ENCODE peak calls at places on chromosomes 12 and 14, in five cellular contexts. Q, H, U, S and O are unnamed samples.

GRCh38 chr14:81430284-81430683 is 30.2 kb upstream of the STON2 start:
- DNase-seq in Q (no peak), H (no peak), U (no peak), S (no peak), O (no peak)

GRCh38 chr14:31229009-31229408 is 21.4 kb upstream of the HECTD1 start:
- DNase-seq in Q (no peak), H (no peak), U (no peak), S (no peak), O (no peak)

GRCh38 chr12:105020241-105020962 is 34.3 kb downstream of the NOPCHAP1 start:
- DNase-seq in Q (no peak), H (no peak), U (no peak), S (no peak), O (no peak)

GRCh38 chr14:102509744-102510615 is at the start of gene ANKRD9:
- DNase-seq in Q (peak), H (peak), U (peak), S (peak), O (peak)

GRCh38 chr12:113069149-113069548 is 12.6 kb downstream of the DTX1 start:
- DNase-seq in Q (no peak), H (no peak), U (no peak), S (no peak), O (no peak)

GRCh38 chr12:42977451-42978230 is 388.1 kb upstream of the PRICKLE1 start:
- DNase-seq in Q (no peak), H (no peak), U (no peak), S (no peak), O (no peak)

GRCh38 chr12:92743026-92743425 is 40.2 kb downstream of the PLEKHG7 start:
- DNase-seq in Q (no peak), H (no peak), U (no peak), S (no peak), O (no peak)

GRCh38 chr14:52227559-52228222 is 39.8 kb upstream of the PTGDR start:
- DNase-seq in Q (no peak), H (no peak), U (no peak), S (no peak), O (no peak)

GRCh38 chr12:27293463-27293862 is 39.2 kb upstream of the BMAL2 start:
- DNase-seq in Q (no peak), H (peak), U (no peak), S (no peak), O (no peak)

GRCh38 chr14:92417759-92418158 is 94.8 kb downstream of the SLC24A4 start:
- DNase-seq in Q (no peak), H (peak), U (peak), S (no peak), O (no peak)

GRCh38 chr12:104873374-104873773 is 84.7 kb downstream of the SLC41A2 start:
- DNase-seq in Q (no peak), H (no peak), U (no peak), S (no peak), O (no peak)

GRCh38 chr12:47276253-47277070 is 196.7 kb upstream of the AMIGO2 start:
- DNase-seq in Q (peak), H (peak), U (no peak), S (peak), O (no peak)

GRCh38 chr12:80531646-80532045 is 87.6 kb downstream of the PTPRQ start:
- DNase-seq in Q (no peak), H (no peak), U (no peak), S (no peak), O (no peak)

GRCh38 chr12:42482820-42483533 is 106.6 kb downstream of the PRICKLE1 start:
- DNase-seq in Q (no peak), H (peak), U (peak), S (no peak), O (peak)

GRCh38 chr14:24069411-24069735 is 2.0 kb upstream of the CPNE6 start:
- DNase-seq in Q (no peak), H (no peak), U (peak), S (no peak), O (no peak)

GRCh38 chr12:8145754-8146415 is 10.9 kb upstream of the ZNF705A start:
- DNase-seq in Q (no peak), H (peak), U (peak), S (no peak), O (peak)

GRCh38 chr14:80678436-80678835 is 263.1 kb downstream of the CEP128 start:
- DNase-seq in Q (no peak), H (no peak), U (no peak), S (no peak), O (no peak)

GRCh38 chr14:67480011-67480410 is 8.5 kb downstream of the TMEM229B start:
- DNase-seq in Q (no peak), H (no peak), U (no peak), S (no peak), O (no peak)

GRCh38 chr12:132866251-132866828 is 21.1 kb downstream of the CHFR start:
- DNase-seq in Q (no peak), H (peak), U (no peak), S (no peak), O (no peak)

GRCh38 chr14:71728386-71728785 is 203.8 kb upstream of the RGS6 start:
- DNase-seq in Q (no peak), H (peak), U (no peak), S (no peak), O (peak)

GRCh38 chr14:101826359-101826758 is 64.8 kb downstream of the PPP2R5C start:
- DNase-seq in Q (no peak), H (no peak), U (no peak), S (no peak), O (no peak)

GRCh38 chr14:100406505-100407131 is 83.5 kb downstream of the SLC25A47 start:
- DNase-seq in Q (no peak), H (peak), U (no peak), S (no peak), O (peak)

GRCh38 chr14:74392616-74393570 is 33.1 kb downstream of the SYNDIG1L start:
- DNase-seq in Q (no peak), H (no peak), U (no peak), S (no peak), O (no peak)

GRCh38 chr12:11825278-11825677 is 175.8 kb downstream of the ETV6 start:
- DNase-seq in Q (no peak), H (no peak), U (no peak), S (no peak), O (no peak)